ENCODE peak calls at places on chromosomes 7 and 10, in ten cellular contexts. E, D, B, V, I, X, W, F, R and A are unnamed samples. For H3K27me3, the result is how much of the 10 kb centered on the place peaks cover.

GRCh38 chr10:113991091-113991860 is 52.4 kb upstream of the ADRB1 start:
- DNase-seq in V (peak), B (no peak), D (no peak), F (no peak), R (no peak), X (no peak), E (no peak), W (no peak), I (no peak), A (no peak)

GRCh38 chr10:5591336-5591824 is 66.6 kb downstream of the CALML3 start:
- DNase-seq in X (no peak), W (peak), I (no peak), F (no peak), D (no peak), E (no peak), V (no peak), R (no peak), B (peak), A (no peak)

GRCh38 chr7:87060288-87060537 is 759 bp upstream of the ELAPOR2 start:
- DNase-seq in E (no peak), I (no peak), F (no peak), V (no peak), X (no peak), D (no peak), W (no peak), R (no peak), B (no peak), A (no peak)

GRCh38 chr10:34698248-34698831 is 116.8 kb downstream of the PARD3 start:
- DNase-seq in D (no peak), F (no peak), X (no peak), W (no peak), E (no peak), I (no peak), V (no peak), R (no peak), B (no peak), A (no peak)

GRCh38 chr10:79070611-79071534 is 2.1 kb downstream of the ZMIZ1 start:
- DNase-seq in V (peak), E (peak), B (peak), R (peak), W (peak), D (no peak), I (no peak), X (peak), F (no peak), A (no peak)

GRCh38 chr7:77415474-77415821 is 701 bp downstream of the GSAP start:
- DNase-seq in D (no peak), R (peak), E (no peak), B (peak), I (peak), X (no peak), V (no peak), F (no peak), W (peak), A (no peak)

GRCh38 chr7:78702770-78703169 is 750.7 kb downstream of the MAGI2 start:
- DNase-seq in F (no peak), E (no peak), V (peak), R (no peak), D (peak), X (no peak), W (no peak), I (no peak), B (no peak), A (no peak)

GRCh38 chr10:111875760-111876159 is 307.8 kb downstream of the GPAM start:
- DNase-seq in R (no peak), X (no peak), W (no peak), D (no peak), I (no peak), B (no peak), E (no peak), V (peak), F (no peak), A (no peak)

GRCh38 chr10:70898687-70899086 is 10.3 kb upstream of the PCBD1 start:
- DNase-seq in B (no peak), E (no peak), I (no peak), W (no peak), R (no peak), F (no peak), X (no peak), V (no peak), D (no peak), A (no peak)

GRCh38 chr10:122112021-122112616 is 123.2 kb downstream of the TACC2 start:
- DNase-seq in F (no peak), V (no peak), W (no peak), X (no peak), D (no peak), R (no peak), I (no peak), E (no peak), B (no peak), A (no peak)

GRCh38 chr10:6562221-6562620 is 17.9 kb downstream of the PRKCQ start:
- DNase-seq in X (no peak), B (no peak), F (no peak), E (no peak), V (no peak), W (no peak), I (no peak), D (no peak), R (no peak), A (no peak)

GRCh38 chr7:152025937-152026890 is 740 bp downstream of the GALNT11 start:
- DNase-seq in R (no peak), X (no peak), I (no peak), F (no peak), W (no peak), E (no peak), B (no peak), V (no peak), D (no peak), A (no peak)

GRCh38 chr7:155568961-155569360 is 22.6 kb upstream of the CNPY1 start:
- DNase-seq in I (no peak), V (no peak), W (no peak), D (no peak), B (no peak), R (no peak), E (no peak), X (no peak), F (no peak), A (no peak)

GRCh38 chr7:15555385-15555859 is 6.4 kb downstream of the AGMO start:
- DNase-seq in I (no peak), E (no peak), W (no peak), F (no peak), R (no peak), D (no peak), V (no peak), X (no peak), B (no peak), A (no peak)

GRCh38 chr7:100641463-100641859 is at the start of gene TFR2:
- DNase-seq in F (no peak), W (no peak), D (no peak), I (no peak), B (no peak), X (no peak), V (no peak), E (no peak), R (no peak), A (no peak)

GRCh38 chr7:6188395-6188794 is 84.0 kb downstream of the CYTH3 start:
- DNase-seq in V (no peak), B (no peak), X (no peak), I (no peak), W (no peak), F (no peak), E (no peak), D (no peak), R (no peak), A (no peak)

GRCh38 chr10:75730847-75731246 is 299.4 kb downstream of the LRMDA start:
- DNase-seq in D (no peak), R (no peak), W (no peak), F (no peak), I (no peak), E (no peak), X (no peak), V (no peak), B (no peak), A (no peak)

GRCh38 chr7:70165477-70166170 is 567.3 kb downstream of the AUTS2 start:
- DNase-seq in I (no peak), X (no peak), F (no peak), R (no peak), B (no peak), E (no peak), D (no peak), W (no peak), V (no peak), A (no peak)

GRCh38 chr7:155991470-155991869 is 179.2 kb upstream of the SHH start:
- DNase-seq in E (no peak), W (no peak), I (no peak), R (no peak), D (no peak), F (no peak), B (no peak), X (no peak), V (no peak), A (no peak)

GRCh38 chr10:25578061-25578460 is 356.0 kb upstream of the MYO3A start:
- DNase-seq in I (no peak), V (no peak), D (no peak), B (no peak), E (no peak), X (no peak), W (no peak), F (no peak), R (no peak), A (no peak)

GRCh38 chr10:43683451-43684197 is 34.9 kb upstream of the ZNF32 start:
- DNase-seq in X (no peak), D (no peak), V (peak), F (no peak), W (peak), B (no peak), R (peak), I (no peak), E (no peak), A (no peak)

GRCh38 chr10:69337312-69338132 is 59.2 kb downstream of the HK1 start:
- DNase-seq in X (no peak), I (no peak), B (peak), F (no peak), V (peak), D (peak), R (no peak), W (no peak), E (peak), A (no peak)

GRCh38 chr10:51079331-51079730 is 5.0 kb downstream of the PRKG1 start:
- DNase-seq in F (no peak), W (no peak), D (no peak), E (no peak), R (no peak), B (no peak), X (no peak), V (no peak), I (no peak), A (no peak)

GRCh38 chr10:103630156-103630555 is 136.7 kb downstream of the NEURL1 start:
- DNase-seq in B (no peak), F (no peak), D (no peak), W (no peak), X (no peak), V (no peak), R (no peak), I (no peak), E (no peak), A (no peak)

GRCh38 chr10:119189811-119190282 is 11.2 kb upstream of the PRDX3 start:
- DNase-seq in I (no peak), E (no peak), W (no peak), V (peak), F (no peak), R (no peak), D (no peak), X (no peak), B (no peak), A (no peak)

GRCh38 chr10:71995880-71996597 is 31.8 kb downstream of the CHST3 start:
- DNase-seq in F (no peak), V (no peak), D (no peak), B (no peak), W (no peak), E (no peak), R (no peak), X (no peak), I (no peak), A (no peak)

GRCh38 chr7:138325434-138325833 is 134.6 kb upstream of the TRIM24 start:
- DNase-seq in W (no peak), X (no peak), V (no peak), E (no peak), R (no peak), F (no peak), B (no peak), I (no peak), D (no peak), A (no peak)

GRCh38 chr10:132997517-132998265 is 55.3 kb upstream of the CFAP46 start:
- DNase-seq in X (peak), B (no peak), I (no peak), E (peak), W (no peak), V (no peak), F (no peak), D (no peak), R (no peak), A (no peak)

GRCh38 chr7:133164444-133164843 is 82.6 kb upstream of the CHCHD3 start:
- DNase-seq in R (peak), V (no peak), X (no peak), W (no peak), F (no peak), D (no peak), I (no peak), B (no peak), E (no peak), A (no peak)

GRCh38 chr7:23377134-23377533 is 78.0 kb downstream of the MALSU1 start:
- DNase-seq in B (no peak), X (no peak), F (no peak), I (no peak), E (no peak), D (no peak), R (no peak), W (no peak), V (peak), A (no peak)

GRCh38 chr7:106329971-106330733 is 45.4 kb upstream of the NAMPT start:
- DNase-seq in X (no peak), F (no peak), B (no peak), R (no peak), E (no peak), W (no peak), I (no peak), D (no peak), V (peak), A (no peak)

GRCh38 chr10:97858001-97858439 is 8.4 kb downstream of the GOLGA7B start:
- DNase-seq in E (no peak), V (no peak), F (no peak), R (no peak), B (no peak), W (no peak), I (no peak), D (no peak), X (no peak), A (peak)

GRCh38 chr7:50921114-50921513 is 138.4 kb upstream of the GRB10 start:
- DNase-seq in V (no peak), D (no peak), W (no peak), X (no peak), E (no peak), R (no peak), B (no peak), I (no peak), F (no peak), A (no peak)

GRCh38 chr7:74575083-74575803 is 82.3 kb upstream of the GTF2I start:
- DNase-seq in B (no peak), E (no peak), D (no peak), V (peak), W (no peak), F (no peak), I (no peak), X (no peak), R (no peak), A (no peak)

GRCh38 chr10:92970301-92971070 is 90.1 kb upstream of the CYP26C1 start:
- DNase-seq in F (no peak), E (no peak), I (no peak), W (no peak), D (no peak), X (no peak), B (no peak), R (no peak), V (peak), A (no peak)

GRCh38 chr7:149719050-149719899 is 54.1 kb downstream of the ZNF467 start:
- DNase-seq in X (no peak), I (no peak), R (no peak), V (peak), E (no peak), D (peak), B (no peak), W (no peak), F (no peak), A (no peak)

GRCh38 chr10:63157845-63158624 is 24.9 kb downstream of the NRBF2 start:
- DNase-seq in X (no peak), I (peak), E (no peak), D (peak), B (no peak), F (peak), V (peak), R (peak), W (peak), A (peak)

GRCh38 chr7:132351858-132352539 is 224.3 kb downstream of the PLXNA4 start:
- DNase-seq in W (peak), R (no peak), B (no peak), V (peak), E (no peak), I (no peak), D (no peak), X (no peak), F (no peak), A (no peak)

GRCh38 chr10:167383-167782 is 32.1 kb downstream of the ZMYND11 start:
- DNase-seq in V (no peak), D (no peak), R (no peak), X (no peak), W (no peak), E (no peak), B (no peak), I (no peak), F (no peak), A (no peak)

DNA sequence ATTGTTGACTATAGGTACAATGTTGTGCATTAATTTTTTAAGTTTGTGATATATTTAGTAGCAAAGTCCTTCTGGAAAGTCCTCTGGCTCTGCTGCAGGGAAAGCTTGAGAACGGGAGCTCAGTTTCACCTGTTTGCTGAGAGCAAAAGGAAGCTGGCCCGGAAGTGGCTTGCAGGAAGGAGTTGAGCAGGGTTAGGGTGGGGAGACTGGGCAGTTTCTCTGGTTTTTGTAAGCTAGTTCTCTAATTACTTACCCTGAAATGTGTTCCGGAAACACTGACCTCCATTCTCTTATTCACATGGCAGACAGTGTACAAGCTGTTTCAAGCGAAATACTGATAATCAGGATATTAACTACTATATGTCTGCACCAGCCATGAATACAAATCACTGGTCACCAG is 22.3 kb downstream of the MAP3K8 start:
- DNase-seq in X (no peak), W (no peak), V (no peak), E (no peak), I (no peak), B (no peak), R (no peak), F (no peak), D (no peak), A (no peak)
- H3K27ac ChIP-seq in X (peak), W (no peak), V (peak), E (peak), I (no peak), B (peak), R (no peak), F (no peak), D (no peak), A (peak)

GRCh38 chr7:44275146-44275545 is 50.2 kb downstream of the CAMK2B start:
- DNase-seq in V (no peak), X (peak), W (no peak), R (no peak), E (peak), I (no peak), D (no peak), F (no peak), B (peak), A (no peak)
- H3K27me3 ChIP-seq in V (under half), X (under half), W (under half), R (under half), E (under half), I (under half), D (under half), F (under half), B (under half), A (under half)

GRCh38 chr10:23338155-23338828 is 6.3 kb downstream of the C10orf67 start:
- DNase-seq in I (no peak), V (peak), F (no peak), B (no peak), E (no peak), W (peak), R (no peak), D (no peak), X (no peak), A (no peak)

GRCh38 chr10:23341004-23341403 is 3.6 kb downstream of the C10orf67 start:
- DNase-seq in V (peak), I (no peak), R (no peak), D (no peak), W (no peak), X (no peak), E (no peak), F (no peak), B (no peak), A (peak)

GRCh38 chr10:23338886-23339285 is 5.7 kb downstream of the C10orf67 start:
- DNase-seq in I (no peak), E (no peak), V (no peak), W (no peak), F (no peak), B (no peak), D (no peak), X (no peak), R (no peak), A (no peak)

GRCh38 chr10:23342213-23342884 is 2.2 kb downstream of the C10orf67 start:
- DNase-seq in D (no peak), B (peak), W (no peak), X (no peak), E (no peak), F (no peak), R (no peak), V (no peak), I (no peak), A (no peak)

DNA sequence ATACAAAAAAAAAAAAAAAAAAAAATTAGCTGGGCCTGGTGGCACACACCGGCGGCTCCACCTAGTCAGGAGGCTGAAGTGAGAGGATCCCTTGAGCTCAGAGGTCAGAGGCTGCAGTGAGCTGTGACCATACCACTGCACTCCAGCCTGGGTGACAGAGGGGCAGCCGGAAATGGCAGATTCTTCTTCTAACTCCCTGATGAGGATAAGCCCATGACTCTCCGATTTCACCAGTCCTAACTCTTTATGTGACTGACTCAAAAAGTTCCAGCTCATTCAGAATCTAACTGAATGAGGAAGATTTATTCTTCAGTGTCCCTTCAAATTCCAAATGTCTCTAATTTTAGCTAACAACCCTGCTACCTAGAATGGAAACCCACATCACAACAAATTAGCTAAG is 4.3 kb downstream of the C10orf67 start:
- DNase-seq in X (no peak), I (no peak), R (no peak), W (no peak), D (no peak), F (no peak), V (no peak), B (no peak), E (no peak), A (no peak)
- H3K27ac ChIP-seq in X (no peak), I (no peak), R (no peak), W (no peak), D (no peak), F (no peak), V (no peak), B (no peak), E (no peak), A (peak)

GRCh38 chr10:99233000-99233679 is 2.5 kb downstream of the HPSE2 start:
- DNase-seq in X (no peak), D (no peak), W (peak), B (no peak), F (no peak), R (no peak), V (no peak), E (no peak), I (no peak), A (no peak)
- H3K27me3 ChIP-seq in X (under half), D (half or more), W (half or more), B (half or more), F (half or more), R (half or more), V (under half), E (under half), I (under half), A (half or more)

DNA sequence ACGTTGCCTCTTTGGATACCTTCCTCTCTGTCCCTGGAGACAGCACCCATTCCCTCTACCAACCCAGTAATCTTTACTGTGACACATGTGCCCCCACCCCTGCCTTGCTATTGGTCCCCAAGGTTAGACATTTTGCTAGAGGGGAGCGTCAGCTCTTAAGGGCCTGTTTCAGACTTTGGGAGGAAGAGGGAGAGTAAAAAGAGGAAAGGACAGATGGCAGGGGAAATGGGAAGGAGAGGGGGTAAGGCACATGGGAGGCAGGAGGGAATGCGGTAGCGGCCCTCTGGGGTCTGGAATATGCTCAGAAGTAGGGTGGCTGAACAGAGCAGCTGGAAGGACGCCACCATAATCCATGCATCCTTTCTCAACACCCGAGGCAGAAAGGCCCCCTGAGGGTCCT is 12.2 kb downstream of the BLNK start:
- DNase-seq in E (no peak), F (no peak), X (no peak), V (no peak), I (no peak), R (no peak), D (no peak), W (no peak), B (no peak), A (no peak)
- H3K27ac ChIP-seq in E (no peak), F (no peak), X (no peak), V (no peak), I (no peak), R (no peak), D (no peak), W (no peak), B (no peak), A (no peak)

GRCh38 chr7:136027160-136027559 is 50.0 kb upstream of the MTPN start:
- DNase-seq in E (no peak), X (no peak), D (no peak), F (no peak), B (no peak), R (no peak), V (no peak), W (no peak), I (no peak), A (no peak)
- H3K27me3 ChIP-seq in E (under half), X (under half), D (under half), F (under half), B (under half), R (under half), V (under half), W (under half), I (under half), A (under half)